ENCODE peak calls at places on chromosome 9, in eight cellular contexts. E is right cardiac atrium; Q is midbrain; N is endothelial cell; U is ACHN; Y is A673; F is Calu3; R is stimulated activated CD8-positive, alpha-beta memory T cell treated with anti-CD3 and anti-CD28 coated beads, Interleukin-4, amount 100 ng/mL, for 1 hour. P is an unnamed sample.

GRCh38 chr9:35560625-35561337 is 44.3 kb upstream of the TESK1 start:
- DNase-seq in E (peak), Q (no peak), N (no peak), U (no peak), Y (no peak), F (no peak), R (no peak), P (no peak)

GRCh38 chr9:33818167-33818831 is 1.3 kb downstream of the UBE2R2 start:
- DNase-seq in E (no peak), Q (no peak), N (no peak), U (no peak), Y (no peak), F (peak), R (no peak), P (no peak)

GRCh38 chr9:121945281-121945680 is 147.8 kb downstream of the TTLL11 start:
- DNase-seq in E (no peak), Q (no peak), N (no peak), U (no peak), Y (no peak), F (no peak), R (no peak), P (no peak)

GRCh38 chr9:26744362-26744965 is 148.1 kb downstream of the CAAP1 start:
- DNase-seq in E (no peak), Q (peak), N (no peak), U (peak), Y (peak), F (peak), R (no peak), P (no peak)

GRCh38 chr9:69637801-69638200 is 34.4 kb downstream of the APBA1 start:
- DNase-seq in E (no peak), Q (no peak), N (no peak), U (no peak), Y (no peak), F (no peak), R (no peak), P (no peak)

GRCh38 chr9:26077860-26078259 is 399.6 kb upstream of the TUSC1 start:
- DNase-seq in E (no peak), Q (no peak), N (no peak), U (no peak), Y (no peak), F (no peak), R (no peak), P (no peak)

GRCh38 chr9:94150279-94150828 is 66.1 kb downstream of the PTPDC1 start:
- DNase-seq in E (no peak), Q (no peak), N (no peak), U (no peak), Y (no peak), F (no peak), R (no peak), P (no peak)

GRCh38 chr9:107226431-107226830 is 56.6 kb upstream of the RAD23B start:
- DNase-seq in E (no peak), Q (no peak), N (no peak), U (no peak), Y (no peak), F (no peak), R (no peak), P (no peak)

GRCh38 chr9:129078691-129079503 is 2.0 kb upstream of the DOLPP1 start:
- DNase-seq in E (no peak), Q (no peak), N (no peak), U (no peak), Y (no peak), F (no peak), R (no peak), P (no peak)